ENCODE peak calls at places on chromosome 1, in nine cellular contexts. S, I, Y, L, Z, T, D, K and U are unnamed samples.

GRCh38 chr1:167110586-167110985 is 16.7 kb downstream of the STYXL2 start:
- DNase-seq in S (no peak), I (no peak), Y (no peak), L (no peak), Z (no peak), T (no peak), D (no peak), K (no peak), U (no peak)

GRCh38 chr1:42250164-42250563 is 84.9 kb downstream of the FOXJ3 start:
- DNase-seq in S (no peak), I (no peak), Y (no peak), L (no peak), Z (no peak), T (no peak), D (no peak), K (no peak), U (no peak)

GRCh38 chr1:102897537-102897936 is 210.8 kb downstream of the COL11A1 start:
- DNase-seq in S (no peak), I (no peak), Y (no peak), L (peak; percentile 34), Z (no peak), T (no peak), D (no peak), K (no peak), U (no peak)

GRCh38 chr1:221712198-221712684 is 29.6 kb downstream of the DUSP10 start:
- DNase-seq in S (no peak), I (no peak), Y (no peak), L (peak; percentile 73), Z (no peak), T (no peak), D (no peak), K (peak; percentile 68), U (no peak)

GRCh38 chr1:42176902-42177519 is 12.5 kb upstream of the GUCA2A start:
- DNase-seq in S (peak; percentile 58), I (no peak), Y (no peak), L (peak; percentile 29), Z (no peak), T (no peak), D (no peak), K (peak; percentile 19), U (no peak)

GRCh38 chr1:185608166-185608565 is 126.0 kb upstream of the HMCN1 start:
- DNase-seq in S (no peak), I (no peak), Y (no peak), L (peak; percentile 33), Z (no peak), T (no peak), D (no peak), K (no peak), U (no peak)

GRCh38 chr1:231523816-231524215 is 4.7 kb upstream of the TSNAX start:
- DNase-seq in S (no peak), I (no peak), Y (no peak), L (no peak), Z (no peak), T (no peak), D (no peak), K (no peak), U (no peak)

GRCh38 chr1:197961933-197962332 is 44.8 kb downstream of the LHX9 start:
- DNase-seq in S (no peak), I (no peak), Y (no peak), L (no peak), Z (no peak), T (no peak), D (no peak), K (no peak), U (no peak)

GRCh38 chr1:156119503-156120209 is 5.1 kb downstream of the LMNA start:
- DNase-seq in S (no peak), I (no peak), Y (no peak), L (peak; percentile 78), Z (no peak), T (no peak), D (peak; percentile 42), K (no peak), U (no peak)
- TF ChIP-seq CTCF in S (no peak), I (no peak), Y (no peak), L (no peak), Z (no peak), T (no peak), D (no peak), K (peak; percentile 15), U (no peak)

GRCh38 chr1:15684468-15685283 is 556 bp downstream of the PLEKHM2 start:
- DNase-seq in S (peak; percentile 45), I (peak; percentile 72), Y (peak; percentile 37), L (no peak), Z (peak; percentile 65), T (no peak), D (peak; percentile 29), K (no peak), U (peak; percentile 85)
- TF ChIP-seq CTCF in S (no peak), I (peak; percentile 6), Y (peak; percentile 31), L (peak; percentile 40), Z (no peak), T (no peak), D (no peak), K (no peak), U (no peak)

GRCh38 chr1:203636306-203636705 is 9.7 kb downstream of the ATP2B4 start:
- DNase-seq in S (no peak), I (no peak), Y (no peak), L (no peak), Z (no peak), T (no peak), D (no peak), K (no peak), U (no peak)

GRCh38 chr1:203638076-203638475 is 11.4 kb downstream of the ATP2B4 start:
- DNase-seq in S (no peak), I (no peak), Y (no peak), L (no peak), Z (no peak), T (no peak), D (no peak), K (no peak), U (no peak)

GRCh38 chr1:203640723-203641523 is 14.3 kb downstream of the ATP2B4 start:
- DNase-seq in S (no peak), I (no peak), Y (no peak), L (no peak), Z (peak; percentile 48), T (no peak), D (no peak), K (no peak), U (no peak)

GRCh38 chr1:203640117-203640516 is 13.5 kb downstream of the ATP2B4 start:
- DNase-seq in S (no peak), I (no peak), Y (no peak), L (no peak), Z (no peak), T (no peak), D (no peak), K (no peak), U (no peak)

GRCh38 chr1:203638914-203639313 is 12.3 kb downstream of the ATP2B4 start:
- DNase-seq in S (no peak), I (no peak), Y (no peak), L (no peak), Z (no peak), T (no peak), D (no peak), K (no peak), U (no peak)
- TF ChIP-seq CTCF in S (no peak), I (peak; percentile 33), Y (no peak), L (no peak), Z (no peak), T (no peak), D (no peak), K (no peak), U (no peak)

DNA sequence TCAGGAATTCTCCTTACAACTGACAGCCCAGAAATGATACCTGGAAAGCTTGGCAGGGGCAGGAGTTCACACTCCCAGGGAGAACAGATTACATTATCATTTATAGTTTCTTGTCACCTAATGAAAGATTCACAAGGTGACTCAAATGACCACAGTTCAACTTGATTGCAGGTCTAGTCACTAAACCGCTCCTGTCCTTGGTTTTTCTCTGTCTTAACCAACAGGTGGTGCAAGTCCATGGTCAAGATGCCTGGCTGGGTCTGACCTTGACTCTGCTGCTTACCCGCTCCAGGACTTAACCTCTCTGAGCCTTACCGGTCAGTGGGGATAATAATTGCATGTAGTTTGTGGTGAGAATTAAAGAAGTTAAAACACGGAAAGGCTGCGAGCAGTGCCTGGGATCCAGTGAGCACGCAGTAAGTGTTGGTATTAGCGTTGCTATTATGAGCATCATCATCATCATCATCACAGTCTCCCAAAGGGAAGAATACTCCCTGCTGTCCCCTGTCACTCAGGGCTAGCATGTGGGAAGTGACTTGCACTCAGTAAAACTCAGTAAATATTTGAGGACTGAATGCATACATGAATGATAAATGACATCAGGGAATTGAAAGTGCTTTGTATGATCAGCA is 125.4 kb upstream of the CD34 start:
- DNase-seq in S (peak; percentile 29), I (no peak), Y (no peak), L (peak; percentile 4), Z (no peak), T (no peak), D (no peak), K (no peak), U (no peak)
- TF ChIP-seq CTCF in S (no peak), I (no peak), Y (peak; percentile 59), L (peak; percentile 43), Z (no peak), T (peak; percentile 49), D (no peak), K (peak; percentile 22), U (peak; percentile 47)